ENCODE peak calls at places on chromosomes 3 and 15, in five cellular contexts. One of them, this sample, is unnamed.

GRCh38 chr3:131221731-131222130 is 159.8 kb upstream of the NUDT16 start:
- DNase-seq in spleen: no peak
- DNase-seq in astrocyte: peak
- DNase-seq in AG10803: peak
- DNase-seq in endothelial cell of umbilical vein: no peak
- DNase-seq in this sample: peak

GRCh38 chr3:15324335-15324734 is 8.1 kb downstream of the SH3BP5 start:
- DNase-seq in astrocyte: peak
- DNase-seq in spleen: no peak
- DNase-seq in endothelial cell of umbilical vein: no peak
- DNase-seq in AG10803: peak
- DNase-seq in this sample: no peak

GRCh38 chr3:113104746-113105479 is 106.4 kb upstream of the BOC start:
- DNase-seq in spleen: no peak
- DNase-seq in AG10803: peak
- DNase-seq in endothelial cell of umbilical vein: no peak
- DNase-seq in astrocyte: no peak
- DNase-seq in this sample: no peak

GRCh38 chr3:126121632-126122031 is 37.7 kb upstream of the SLC41A3 start:
- DNase-seq in spleen: peak
- DNase-seq in endothelial cell of umbilical vein: no peak
- DNase-seq in astrocyte: no peak
- DNase-seq in AG10803: no peak
- DNase-seq in this sample: no peak

GRCh38 chr15:74156678-74157411 is 16.7 kb upstream of the ISLR start:
- DNase-seq in astrocyte: no peak
- DNase-seq in endothelial cell of umbilical vein: no peak
- DNase-seq in spleen: no peak
- DNase-seq in AG10803: peak
- DNase-seq in this sample: no peak

GRCh38 chr3:166917437-166917836 is 462.7 kb downstream of the ZBBX start:
- DNase-seq in endothelial cell of umbilical vein: no peak
- DNase-seq in AG10803: no peak
- DNase-seq in astrocyte: no peak
- DNase-seq in spleen: no peak
- DNase-seq in this sample: no peak

GRCh38 chr3:72591522-72592421 is 256.5 kb downstream of the SHQ1 start:
- DNase-seq in endothelial cell of umbilical vein: no peak
- DNase-seq in astrocyte: peak
- DNase-seq in spleen: no peak
- DNase-seq in AG10803: peak
- DNase-seq in this sample: peak

GRCh38 chr3:127803619-127804018 is 18.7 kb downstream of the MGLL start:
- DNase-seq in endothelial cell of umbilical vein: peak
- DNase-seq in spleen: no peak
- DNase-seq in AG10803: peak
- DNase-seq in astrocyte: peak
- DNase-seq in this sample: peak

GRCh38 chr3:160490166-160490565 is 40.6 kb upstream of the TRIM59 start:
- DNase-seq in astrocyte: no peak
- DNase-seq in AG10803: no peak
- DNase-seq in spleen: no peak
- DNase-seq in endothelial cell of umbilical vein: no peak
- DNase-seq in this sample: no peak

GRCh38 chr3:144363856-144364255 is 392.2 kb downstream of the DIPK2A start:
- DNase-seq in AG10803: no peak
- DNase-seq in endothelial cell of umbilical vein: no peak
- DNase-seq in spleen: no peak
- DNase-seq in astrocyte: no peak
- DNase-seq in this sample: no peak

GRCh38 chr3:155019576-155019975 is 60.5 kb upstream of the MME start:
- DNase-seq in AG10803: peak
- DNase-seq in astrocyte: no peak
- DNase-seq in endothelial cell of umbilical vein: no peak
- DNase-seq in spleen: no peak
- DNase-seq in this sample: peak

GRCh38 chr3:197809356-197810020 is 18.4 kb downstream of the LRCH3 start:
- DNase-seq in endothelial cell of umbilical vein: no peak
- DNase-seq in astrocyte: peak
- DNase-seq in AG10803: peak
- DNase-seq in spleen: no peak
- DNase-seq in this sample: peak

GRCh38 chr15:94327356-94327936 is 96.1 kb downstream of the MCTP2 start:
- DNase-seq in AG10803: peak
- DNase-seq in astrocyte: no peak
- DNase-seq in endothelial cell of umbilical vein: peak
- DNase-seq in spleen: no peak
- DNase-seq in this sample: peak

GRCh38 chr15:78638658-78639314 is 2.2 kb downstream of the CHRNB4 start:
- DNase-seq in endothelial cell of umbilical vein: peak
- DNase-seq in astrocyte: no peak
- DNase-seq in spleen: no peak
- DNase-seq in AG10803: peak
- DNase-seq in this sample: peak

GRCh38 chr15:58401276-58401675 is 30.5 kb upstream of the LIPC start:
- DNase-seq in AG10803: no peak
- DNase-seq in astrocyte: no peak
- DNase-seq in endothelial cell of umbilical vein: no peak
- DNase-seq in spleen: no peak
- DNase-seq in this sample: no peak

GRCh38 chr3:107604057-107604802 is 81.5 kb downstream of the BBX start:
- DNase-seq in AG10803: peak
- DNase-seq in endothelial cell of umbilical vein: no peak
- DNase-seq in spleen: no peak
- DNase-seq in astrocyte: peak
- DNase-seq in this sample: peak

GRCh38 chr3:172140499-172141391 is 101.4 kb downstream of the FNDC3B start:
- DNase-seq in spleen: no peak
- DNase-seq in AG10803: peak
- DNase-seq in astrocyte: peak
- DNase-seq in endothelial cell of umbilical vein: peak
- DNase-seq in this sample: peak

GRCh38 chr3:194985031-194985578 is 285.9 kb downstream of the XXYLT1 start:
- DNase-seq in spleen: peak
- DNase-seq in AG10803: peak
- DNase-seq in endothelial cell of umbilical vein: no peak
- DNase-seq in astrocyte: peak
- DNase-seq in this sample: peak

GRCh38 chr3:128009952-128010846 is 42.0 kb upstream of the SEC61A1 start:
- DNase-seq in astrocyte: peak
- DNase-seq in spleen: no peak
- DNase-seq in endothelial cell of umbilical vein: no peak
- DNase-seq in AG10803: peak
- DNase-seq in this sample: peak

GRCh38 chr15:42048080-42048820 is 27.4 kb upstream of the PLA2G4E start:
- DNase-seq in AG10803: no peak
- DNase-seq in spleen: no peak
- DNase-seq in astrocyte: no peak
- DNase-seq in endothelial cell of umbilical vein: no peak
- DNase-seq in this sample: no peak

GRCh38 chr3:144114767-144115166 is 143.1 kb downstream of the DIPK2A start:
- DNase-seq in spleen: no peak
- DNase-seq in endothelial cell of umbilical vein: no peak
- DNase-seq in AG10803: no peak
- DNase-seq in astrocyte: no peak
- DNase-seq in this sample: no peak

GRCh38 chr3:122111974-122112373 is 56.8 kb downstream of the CD86 start:
- DNase-seq in spleen: no peak
- DNase-seq in endothelial cell of umbilical vein: no peak
- DNase-seq in AG10803: no peak
- DNase-seq in astrocyte: no peak
- DNase-seq in this sample: no peak

GRCh38 chr3:53939081-53939582 is 47.5 kb upstream of the SELENOK start:
- DNase-seq in endothelial cell of umbilical vein: no peak
- DNase-seq in astrocyte: no peak
- DNase-seq in AG10803: no peak
- DNase-seq in spleen: no peak
- DNase-seq in this sample: no peak

GRCh38 chr3:53944019-53944418 is 52.4 kb upstream of the SELENOK start:
- DNase-seq in AG10803: no peak
- DNase-seq in spleen: no peak
- DNase-seq in astrocyte: no peak
- DNase-seq in endothelial cell of umbilical vein: no peak
- DNase-seq in this sample: no peak

GRCh38 chr3:53940651-53941050 is 49.0 kb upstream of the SELENOK start:
- DNase-seq in astrocyte: no peak
- DNase-seq in endothelial cell of umbilical vein: no peak
- DNase-seq in AG10803: no peak
- DNase-seq in spleen: no peak
- DNase-seq in this sample: peak

GRCh38 chr3:53941174-53941573 is 49.5 kb upstream of the SELENOK start:
- DNase-seq in AG10803: peak
- DNase-seq in astrocyte: peak
- DNase-seq in spleen: no peak
- DNase-seq in endothelial cell of umbilical vein: no peak
- DNase-seq in this sample: peak

DNA sequence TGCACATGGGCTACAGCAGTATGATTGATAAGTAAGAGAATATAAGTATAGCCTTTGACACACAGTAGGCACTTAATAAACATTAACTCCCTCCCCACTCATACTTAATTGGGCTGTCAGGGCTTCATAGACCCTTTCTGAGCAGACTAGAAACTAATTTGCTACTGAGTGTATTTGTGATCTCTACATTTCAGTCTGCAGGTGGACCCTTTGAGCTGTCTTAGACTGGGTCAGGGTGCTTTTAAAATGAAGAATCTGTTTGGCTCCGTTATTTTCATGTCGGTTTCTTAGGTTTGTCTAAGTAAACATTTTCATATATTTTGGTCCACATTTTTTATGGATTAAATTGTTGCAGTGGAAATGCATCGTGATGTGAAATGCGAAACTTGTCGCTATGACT is 50.3 kb upstream of the SELENOK start:
- DNase-seq in endothelial cell of umbilical vein: no peak
- DNase-seq in astrocyte: no peak
- DNase-seq in spleen: no peak
- DNase-seq in AG10803: no peak
- DNase-seq in this sample: peak
- TF ChIP-seq CTCF in endothelial cell of umbilical vein: no peak
- TF ChIP-seq CTCF in astrocyte: no peak
- TF ChIP-seq CTCF in spleen: no peak
- TF ChIP-seq CTCF in AG10803: no peak
- TF ChIP-seq CTCF in this sample: no peak

GRCh38 chr3:66153961-66154923 is 66.6 kb upstream of the SLC25A26 start:
- DNase-seq in endothelial cell of umbilical vein: no peak
- DNase-seq in spleen: no peak
- DNase-seq in astrocyte: peak
- DNase-seq in AG10803: peak
- DNase-seq in this sample: peak
- H3K4me3 ChIP-seq in endothelial cell of umbilical vein: no peak
- H3K4me3 ChIP-seq in spleen: no peak
- H3K4me3 ChIP-seq in astrocyte: peak
- H3K4me3 ChIP-seq in AG10803: peak
- H3K4me3 ChIP-seq in this sample: peak

DNA sequence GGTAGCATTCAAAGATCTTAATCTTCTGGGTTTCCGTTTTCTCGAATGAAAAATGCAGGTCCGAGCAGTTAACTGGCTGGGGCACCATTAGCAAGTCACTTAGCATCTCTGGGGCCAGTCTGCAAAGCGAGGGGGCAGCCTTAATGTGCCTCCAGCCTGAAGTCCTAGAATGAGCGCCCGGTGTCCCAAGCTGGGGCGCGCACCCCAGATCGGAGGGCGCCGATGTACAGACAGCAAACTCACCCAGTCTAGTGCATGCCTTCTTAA is at the start of gene PATL2:
- DNase-seq in spleen: no peak
- DNase-seq in AG10803: no peak
- DNase-seq in astrocyte: no peak
- DNase-seq in endothelial cell of umbilical vein: no peak
- DNase-seq in this sample: no peak
- TF ChIP-seq CTCF in spleen: no peak
- TF ChIP-seq CTCF in AG10803: no peak
- TF ChIP-seq CTCF in astrocyte: no peak
- TF ChIP-seq CTCF in endothelial cell of umbilical vein: no peak
- TF ChIP-seq CTCF in this sample: no peak

DNA sequence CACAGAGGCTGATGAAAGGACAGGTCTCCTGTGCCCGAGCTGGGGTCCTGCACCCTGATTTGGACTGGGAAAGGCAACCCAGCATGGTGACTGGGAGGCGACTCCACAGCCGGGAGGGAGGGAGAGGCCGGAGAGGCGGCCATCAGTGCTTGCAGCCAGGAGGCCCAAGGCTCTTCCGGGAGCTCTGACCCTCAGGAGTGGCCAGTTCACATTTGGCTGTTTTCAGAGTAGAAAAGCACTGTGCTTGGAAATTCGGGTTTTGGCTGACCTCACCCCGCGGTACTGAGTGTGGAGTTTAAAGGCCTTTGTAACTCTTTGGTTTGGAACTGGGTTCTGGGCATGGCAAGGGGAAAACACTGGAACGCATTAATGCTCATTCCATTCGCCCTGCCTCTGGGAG is 31.9 kb downstream of the SMAD6 start:
- DNase-seq in endothelial cell of umbilical vein: no peak
- DNase-seq in AG10803: no peak
- DNase-seq in astrocyte: no peak
- DNase-seq in spleen: no peak
- DNase-seq in this sample: no peak
- H3K4me3 ChIP-seq in endothelial cell of umbilical vein: no peak
- H3K4me3 ChIP-seq in AG10803: peak
- H3K4me3 ChIP-seq in astrocyte: no peak
- H3K4me3 ChIP-seq in spleen: no peak
- H3K4me3 ChIP-seq in this sample: no peak

GRCh38 chr3:22907796-22908195 is 295.3 kb upstream of the UBE2E2 start:
- DNase-seq in AG10803: no peak
- DNase-seq in astrocyte: peak
- DNase-seq in endothelial cell of umbilical vein: no peak
- DNase-seq in spleen: no peak
- DNase-seq in this sample: no peak

DNA sequence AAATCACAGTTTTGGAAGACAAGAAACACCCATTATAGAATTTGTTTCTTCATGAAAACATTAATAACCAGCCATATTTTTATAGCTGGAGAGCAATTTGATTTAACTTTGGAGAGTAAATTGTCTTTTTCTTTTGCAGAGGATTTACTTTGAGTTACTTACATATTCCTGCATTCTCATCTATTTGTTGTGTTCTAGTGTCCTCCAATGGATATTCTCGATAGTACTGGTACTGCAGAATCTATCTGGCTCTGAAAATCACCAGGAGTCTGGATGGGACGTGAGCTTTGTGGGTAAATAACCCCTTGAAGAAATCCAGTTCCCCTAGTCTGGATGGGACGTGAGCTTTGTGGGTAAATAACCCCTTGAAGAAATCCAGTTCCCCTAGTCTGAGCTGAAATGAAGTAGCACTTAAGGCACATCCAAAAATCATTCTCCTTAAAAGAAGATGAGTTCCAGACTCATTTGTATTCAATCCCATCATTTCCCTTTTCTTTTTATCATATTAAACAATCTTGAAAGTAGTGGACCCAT is 294.1 kb upstream of the UBE2E2 start:
- DNase-seq in astrocyte: no peak
- DNase-seq in endothelial cell of umbilical vein: no peak
- DNase-seq in spleen: no peak
- DNase-seq in AG10803: no peak
- DNase-seq in this sample: no peak
- TF ChIP-seq CTCF in astrocyte: no peak
- TF ChIP-seq CTCF in endothelial cell of umbilical vein: no peak
- TF ChIP-seq CTCF in spleen: no peak
- TF ChIP-seq CTCF in AG10803: no peak
- TF ChIP-seq CTCF in this sample: no peak